ENCODE peak calls at places on chromosomes 1 and 21, in six cellular contexts. S is D341Med, C is anterior cingulate cortex, Q is dermis blood vessel endothelial cell, B is aorta, J is cardiac muscle cell. Z is an unnamed sample.

GRCh38 chr1:47708658-47709301 is 270.9 kb downstream of the FOXD2 start:
- DNase-seq in Q (no peak), B (no peak), J (peak), C (no peak), S (peak), Z (no peak)

GRCh38 chr1:109396971-109397370 is 747 bp downstream of the SORT1 start:
- DNase-seq in Q (peak), B (no peak), J (peak), S (no peak), C (no peak), Z (no peak)

GRCh38 chr1:41280189-41281032 is 38.3 kb upstream of the SCMH1 start:
- DNase-seq in Q (no peak), J (peak), B (no peak), C (no peak), S (no peak), Z (no peak)

GRCh38 chr1:204455063-204455830 is 39.4 kb downstream of the PIK3C2B start:
- DNase-seq in B (no peak), J (no peak), C (no peak), Q (no peak), S (no peak), Z (no peak)

GRCh38 chr1:225766967-225767413 is 10.6 kb upstream of the SRP9 start:
- DNase-seq in S (peak), Q (peak), J (no peak), B (peak), C (no peak), Z (peak)

GRCh38 chr1:19799877-19800804 is at the start of gene TMCO4:
- DNase-seq in B (peak), C (no peak), J (peak), Q (peak), S (peak), Z (peak)

GRCh38 chr21:46661211-46661625 is 25.7 kb downstream of the PRMT2 start:
- DNase-seq in J (peak), S (peak), Q (peak), C (no peak), B (peak), Z (peak)

GRCh38 chr1:234962340-234962989 is 166.2 kb downstream of the TOMM20 start:
- DNase-seq in B (peak), Q (no peak), S (no peak), J (no peak), C (no peak), Z (no peak)

GRCh38 chr1:200890818-200891773 is 3.6 kb upstream of the INAVA start:
- DNase-seq in C (no peak), B (peak), S (peak), Q (peak), J (peak), Z (peak)

GRCh38 chr1:206725053-206725963 is 40.6 kb downstream of the MAPKAPK2 start:
- DNase-seq in Q (peak), S (peak), B (no peak), C (no peak), J (peak), Z (peak)

GRCh38 chr1:201582261-201582951 is 43.5 kb downstream of the NAV1 start:
- DNase-seq in S (peak), B (no peak), Q (peak), C (peak), J (peak), Z (peak)

GRCh38 chr1:185375583-185375982 is 58.5 kb upstream of the IVNS1ABP start:
- DNase-seq in Q (peak), J (no peak), S (no peak), C (no peak), B (no peak), Z (peak)

GRCh38 chr1:5988596-5989285 is 3.5 kb downstream of the NPHP4 start:
- DNase-seq in Q (no peak), B (peak), J (no peak), C (no peak), S (no peak), Z (no peak)

GRCh38 chr1:5554784-5555183 is 437.4 kb downstream of the NPHP4 start:
- DNase-seq in J (no peak), S (no peak), B (no peak), C (no peak), Q (no peak), Z (no peak)

GRCh38 chr21:35265170-35265877 is 216.2 kb upstream of the RUNX1 start:
- DNase-seq in B (no peak), S (no peak), Q (peak), J (no peak), C (no peak), Z (no peak)

GRCh38 chr1:23473037-23473800 is 10.8 kb downstream of the ASAP3 start:
- DNase-seq in B (no peak), J (no peak), S (no peak), Q (no peak), C (no peak), Z (no peak)

GRCh38 chr1:25727819-25728286 is 72.1 kb upstream of the SELENON start:
- DNase-seq in B (peak), Q (peak), J (peak), S (no peak), C (peak), Z (no peak)

GRCh38 chr21:38472709-38473108 is 25.6 kb downstream of the ERG start:
- DNase-seq in J (no peak), S (no peak), B (no peak), C (no peak), Q (no peak), Z (peak)

GRCh38 chr1:205596876-205597275 is 34.9 kb downstream of the ELK4 start:
- DNase-seq in J (no peak), S (no peak), C (no peak), Q (no peak), B (no peak), Z (no peak)

GRCh38 chr1:148290881-148291280 is 138.8 kb upstream of the NBPF11 start:
- DNase-seq in Q (no peak), C (no peak), S (no peak), B (no peak), J (no peak), Z (no peak)

GRCh38 chr1:66494488-66494887 is 39.5 kb upstream of the SGIP1 start:
- DNase-seq in J (peak), S (no peak), Q (no peak), C (no peak), B (no peak), Z (peak)

GRCh38 chr1:31802190-31803150 is 13.4 kb downstream of the SPOCD1 start:
- DNase-seq in C (no peak), J (no peak), Q (peak), B (no peak), S (no peak), Z (peak)

GRCh38 chr1:192488058-192488457 is 87.5 kb upstream of the RGS1 start:
- DNase-seq in Q (peak), C (no peak), J (no peak), B (no peak), S (peak), Z (no peak)

GRCh38 chr1:72567511-72567910 is 285.2 kb upstream of the NEGR1 start:
- DNase-seq in B (no peak), J (peak), S (no peak), C (no peak), Q (no peak), Z (no peak)

GRCh38 chr1:80066060-80066459 is 1059.5 kb upstream of the ADGRL4 start:
- DNase-seq in C (no peak), J (no peak), B (no peak), Q (no peak), S (no peak), Z (no peak)

GRCh38 chr1:21317035-21317689 is 26.9 kb upstream of the ECE1 start:
- DNase-seq in C (peak), J (no peak), Q (no peak), B (peak), S (no peak), Z (peak)

GRCh38 chr1:238409191-238409846 is 518.6 kb upstream of the ZP4 start:
- DNase-seq in Q (no peak), J (no peak), C (no peak), B (no peak), S (no peak), Z (no peak)

GRCh38 chr1:102595106-102595505 is 513.2 kb downstream of the COL11A1 start:
- DNase-seq in C (no peak), Q (no peak), B (no peak), S (no peak), J (no peak), Z (no peak)

GRCh38 chr1:108644984-108645383 is 15.9 kb downstream of the HENMT1 start:
- DNase-seq in B (no peak), Q (no peak), S (no peak), J (no peak), C (no peak), Z (no peak)

GRCh38 chr1:20383631-20384030 is 93.0 kb downstream of the VWA5B1 start:
- DNase-seq in J (no peak), C (no peak), S (no peak), B (no peak), Q (no peak), Z (no peak)

GRCh38 chr1:201089621-201090020 is 22.6 kb downstream of the CACNA1S start:
- DNase-seq in J (peak), Q (no peak), S (no peak), B (peak), C (no peak), Z (no peak)

GRCh38 chr1:206472886-206473285 is 2.6 kb downstream of the IKBKE start:
- DNase-seq in B (no peak), C (no peak), S (no peak), Q (no peak), J (no peak), Z (no peak)

GRCh38 chr1:10511494-10511885 is 36.7 kb downstream of the PEX14 start:
- DNase-seq in Q (no peak), S (no peak), B (no peak), J (no peak), C (no peak), Z (no peak)

GRCh38 chr1:24724345-24725208 is 20.7 kb upstream of the CLIC4 start:
- DNase-seq in S (no peak), B (no peak), Q (peak), J (peak), C (no peak), Z (peak)

GRCh38 chr1:4928186-4928585 is 273.8 kb downstream of the AJAP1 start:
- DNase-seq in C (no peak), S (no peak), Q (no peak), B (no peak), J (no peak), Z (no peak)

Z was measured in lung microvascular endothelial cell.